ENCODE peak calls at places on chromosome 11, in nine cellular contexts. D is right atrium auricular region, W is HFF-Myc, Z is IMR-90, E is Caco-2, B is fibroblast of lung, F is GM12878, V is keratinocyte, A is astrocyte of the cerebellum. G is an unnamed sample.

GRCh38 chr11:47508595-47509555 is 44.1 kb downstream of the CELF1 start:
- DNase-seq in B (no peak), V (no peak), F (no peak), E (no peak), A (no peak), D (no peak), W (no peak), Z (no peak), G (no peak)

GRCh38 chr11:18312012-18312411 is 9.9 kb downstream of the HPS5 start:
- DNase-seq in D (no peak), W (no peak), B (no peak), Z (peak; percentile 28), E (no peak), F (no peak), V (no peak), A (peak; percentile 18), G (no peak)

GRCh38 chr11:102139081-102139498 is 28.8 kb downstream of the YAP1 start:
- DNase-seq in W (no peak), D (no peak), E (no peak), B (peak; percentile 95), F (no peak), A (peak; percentile 38), V (peak; percentile 36), Z (peak; percentile 93), G (no peak)

GRCh38 chr11:94199367-94200130 is 70.9 kb downstream of the PANX1 start:
- DNase-seq in Z (peak; percentile 29), V (no peak), E (no peak), W (no peak), D (no peak), A (no peak), B (peak; percentile 60), F (no peak), G (no peak)

GRCh38 chr11:10651579-10652361 is 41.8 kb downstream of the IRAG1 start:
- DNase-seq in Z (no peak), A (no peak), D (no peak), W (no peak), V (no peak), B (no peak), E (no peak), F (no peak), G (no peak)

GRCh38 chr11:122655527-122656072 is at the start of gene UBASH3B:
- DNase-seq in B (peak; percentile 88), V (peak; percentile 61), A (peak; percentile 68), E (peak; percentile 88), Z (peak; percentile 89), W (peak; percentile 69), F (no peak), D (peak; percentile 82), G (no peak)

GRCh38 chr11:105401269-105401809 is 208.5 kb upstream of the GRIA4 start:
- DNase-seq in Z (no peak), F (no peak), A (no peak), V (no peak), E (no peak), B (no peak), W (no peak), D (no peak), G (no peak)

GRCh38 chr11:79265756-79266322 is 175.0 kb downstream of the TENM4 start:
- DNase-seq in V (no peak), F (no peak), A (no peak), D (no peak), E (no peak), Z (peak; percentile 91), B (peak; percentile 84), W (no peak), G (no peak)

GRCh38 chr11:39239553-39239952 is 2219.9 kb downstream of the LRRC4C start:
- DNase-seq in V (no peak), D (no peak), B (no peak), E (no peak), Z (no peak), F (no peak), W (no peak), A (no peak), G (no peak)

GRCh38 chr11:35270342-35270741 is 131.4 kb downstream of the CD44 start:
- DNase-seq in V (no peak), E (no peak), W (no peak), Z (peak; percentile 26), D (no peak), A (no peak), F (no peak), B (peak; percentile 51), G (no peak)

GRCh38 chr11:131579932-131580387 is 209.5 kb downstream of the NTM start:
- DNase-seq in V (no peak), A (peak; percentile 45), D (no peak), E (peak; percentile 57), B (peak; percentile 43), Z (peak; percentile 40), W (no peak), F (no peak), G (no peak)

GRCh38 chr11:20388096-20389055 is 860 bp downstream of the PRMT3 start:
- DNase-seq in E (no peak), W (no peak), Z (no peak), V (no peak), B (no peak), F (no peak), A (no peak), D (no peak), G (no peak)

GRCh38 chr11:77854838-77855237 is 33.9 kb downstream of the AAMDC start:
- DNase-seq in V (no peak), F (no peak), W (no peak), Z (no peak), B (no peak), E (peak; percentile 45), A (no peak), D (no peak), G (no peak)

GRCh38 chr11:61022311-61023085 is 51.0 kb downstream of the CD6 start:
- DNase-seq in B (no peak), D (no peak), F (no peak), Z (no peak), E (no peak), V (no peak), W (no peak), A (no peak), G (no peak)

GRCh38 chr11:2899080-2899783 is 13.7 kb upstream of the CDKN1C start:
- DNase-seq in A (no peak), V (no peak), F (no peak), B (no peak), D (no peak), Z (no peak), W (no peak), E (no peak), G (no peak)

DNA sequence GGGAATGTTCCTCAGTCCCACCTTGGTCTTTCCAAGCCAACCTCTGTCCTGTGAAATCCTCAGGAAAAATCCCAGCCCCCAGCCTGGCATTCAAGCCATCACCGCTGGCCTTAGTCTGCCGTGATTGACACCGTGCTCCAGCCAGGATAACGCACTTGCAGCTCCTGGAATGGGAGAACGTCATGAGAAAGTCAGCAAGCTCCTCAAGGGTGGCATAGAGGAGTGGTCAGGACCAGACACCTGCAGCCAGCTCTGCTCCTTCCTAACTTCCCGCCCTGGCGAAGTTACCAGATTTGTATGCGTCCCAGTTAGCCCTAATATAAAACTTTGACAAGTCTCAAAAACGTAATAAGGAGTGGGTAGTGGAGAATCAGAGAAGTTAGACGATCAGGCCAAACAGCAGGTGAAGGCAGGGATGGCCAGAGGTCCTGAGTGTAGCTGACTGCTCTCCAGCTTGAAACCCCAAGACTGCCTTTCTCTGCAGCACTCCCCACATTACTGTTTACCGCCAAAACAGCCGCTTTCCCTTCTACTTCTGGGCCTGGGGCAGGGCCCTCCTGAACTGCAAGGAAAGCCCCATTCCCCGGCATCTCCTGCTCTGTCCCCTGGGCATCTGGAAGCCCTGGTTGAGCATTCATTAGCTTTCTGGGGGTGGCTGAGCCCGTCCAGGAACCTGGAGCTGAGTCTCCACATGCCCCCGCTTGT is 1.3 kb upstream of the DKK3 start:
- DNase-seq in V (no peak), D (no peak), B (no peak), W (no peak), Z (no peak), A (no peak), E (no peak), F (no peak), G (no peak)
- H3K4me3 ChIP-seq in V (no peak overlapping the region), D (peak overlapping the region; percentile 19), B (peak overlapping the region; percentile 48), W (peak overlapping the region; percentile 26), Z (peak overlapping the region; percentile 49), A (peak overlapping the region; percentile 79), E (peak overlapping the region; percentile 95), F (no peak overlapping the region), G (no peak overlapping the region)

GRCh38 chr11:66282468-66283455 is 4.8 kb downstream of the CNIH2 start:
- DNase-seq in Z (peak; percentile 91), V (peak; percentile 69), F (peak; percentile 65), B (peak; percentile 94), A (peak; percentile 87), E (peak; percentile 93), D (peak; percentile 96), W (peak; percentile 86), G (peak; percentile 93)
- TF ChIP-seq CTCF in Z (peak; percentile 96), V (peak; percentile 87), F (peak; percentile 90), B (peak; percentile 85), A (peak; percentile 89), E (peak; percentile 80), D (peak; percentile 99), W (peak; percentile 93), G (peak; percentile 97)

DNA sequence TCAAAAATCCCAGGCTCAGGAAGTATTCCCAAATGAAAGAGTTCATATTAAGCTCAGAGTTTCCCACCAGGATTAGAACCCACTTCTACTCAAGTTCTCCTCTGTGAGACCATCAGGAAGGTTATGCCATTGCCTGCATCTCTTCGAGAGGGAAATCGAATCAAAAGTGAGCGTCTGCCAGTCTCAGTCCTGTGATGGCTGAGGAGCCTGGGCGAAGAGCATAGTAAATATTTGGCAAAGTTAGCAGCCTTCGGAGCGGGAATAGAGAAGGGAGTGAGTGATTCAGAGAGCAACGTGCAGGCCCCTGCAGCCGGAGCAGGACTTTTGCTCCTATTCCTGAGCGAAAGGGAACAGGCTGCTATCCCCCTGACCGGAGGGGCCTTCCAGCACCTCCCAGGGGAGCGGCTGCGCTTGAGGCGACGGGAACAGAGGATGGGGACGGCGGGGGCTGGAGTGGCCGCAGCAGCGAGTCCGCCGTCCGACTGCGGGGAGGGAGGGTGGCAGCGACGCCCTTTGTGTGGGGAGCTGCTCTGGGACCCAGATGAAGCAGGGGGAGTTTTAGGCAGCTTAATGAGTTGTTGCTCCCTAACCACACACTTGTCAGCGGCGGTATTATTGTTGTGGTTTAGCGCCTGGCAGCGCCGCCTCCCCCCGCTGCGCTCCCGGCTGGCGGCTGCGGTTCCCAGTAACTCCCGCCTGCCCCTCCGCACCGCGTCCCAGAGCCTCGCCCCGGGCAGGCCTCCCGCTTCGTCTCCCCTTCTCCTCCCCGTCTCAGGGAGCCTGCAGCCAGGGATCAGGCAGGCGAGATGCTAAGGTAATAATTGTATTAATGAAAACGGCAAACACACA is 21.7 kb upstream of the NRGN start:
- DNase-seq in W (no peak), D (no peak), A (peak; percentile 20), F (no peak), Z (peak; percentile 34), V (no peak), B (peak; percentile 28), E (peak; percentile 37), G (no peak)
- H3K4me3 ChIP-seq in W (peak overlapping the region; percentile 12), D (peak overlapping the region; percentile 25), A (peak overlapping the region; percentile 38), F (no peak overlapping the region), Z (peak overlapping the region; percentile 31), V (no peak overlapping the region), B (peak overlapping the region; percentile 50), E (peak overlapping the region; percentile 36), G (no peak overlapping the region)

DNA sequence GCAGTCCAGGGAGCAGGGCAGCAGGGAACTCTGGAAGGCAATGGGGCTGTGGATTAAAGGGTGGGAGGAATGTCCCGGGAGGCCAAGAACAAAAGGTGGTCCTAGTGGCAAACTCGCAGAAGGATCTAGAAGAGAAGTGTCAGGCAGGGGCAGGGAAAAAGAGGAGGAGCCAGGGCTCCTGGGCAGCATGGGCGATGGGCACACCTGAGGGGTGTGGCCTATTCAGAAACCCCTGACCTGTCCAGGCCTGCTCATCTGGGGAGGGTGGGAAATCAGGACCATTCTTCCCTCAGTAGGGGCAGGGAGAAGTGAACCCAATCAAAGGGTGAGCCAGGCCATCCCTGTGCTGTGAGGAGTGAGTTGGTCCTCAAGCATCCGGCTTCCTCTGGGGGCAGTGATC is 108.6 kb downstream of the TRIM29 start:
- DNase-seq in W (no peak), D (no peak), A (no peak), B (no peak), E (no peak), Z (no peak), V (no peak), F (no peak), G (no peak)
- TF ChIP-seq CTCF in W (no peak), D (no peak), A (no peak), B (no peak), E (no peak), Z (no peak), V (no peak), F (no peak), G (no peak)